ENCODE peak calls at places on chromosomes 11 and 22, in seven cellular contexts. Y is MM.1S, L is PC-3, H is OCI-LY7, W is HCT116, G is GM23338, C is GM23248. Z is an unnamed sample. For H3K4me1, the result is how much of the 10 kb centered on the place peaks cover.

GRCh38 chr11:134560566-134561347 is 148.7 kb upstream of the B3GAT1 start:
- DNase-seq in W (no peak), C (no peak), L (no peak), H (no peak), G (peak), Y (no peak), Z (peak)

GRCh38 chr11:97909544-97910394 is 1111.0 kb upstream of the CNTN5 start:
- DNase-seq in H (no peak), Y (no peak), L (no peak), G (no peak), W (no peak), C (peak), Z (no peak)

GRCh38 chr11:66936326-66936725 is 21.9 kb downstream of the PC start:
- DNase-seq in H (no peak), L (no peak), Y (no peak), C (peak), G (no peak), W (no peak), Z (no peak)

GRCh38 chr11:76280151-76280881 is 74.0 kb upstream of the WNT11 start:
- DNase-seq in Y (no peak), G (no peak), W (no peak), L (no peak), H (no peak), C (no peak), Z (no peak)

GRCh38 chr11:2259897-2260451 is 10.4 kb downstream of the ASCL2 start:
- DNase-seq in L (no peak), W (no peak), H (no peak), Y (no peak), C (no peak), G (no peak), Z (no peak)

GRCh38 chr22:37358917-37359316 is 68.4 kb downstream of the ELFN2 start:
- DNase-seq in H (no peak), Y (no peak), W (no peak), L (no peak), C (peak), G (no peak), Z (no peak)

GRCh38 chr22:27164781-27165503 is 507.6 kb downstream of the MIAT start:
- DNase-seq in H (no peak), C (no peak), Y (no peak), W (no peak), L (no peak), G (no peak), Z (no peak)

GRCh38 chr11:116730568-116730967 is 42.2 kb downstream of the BUD13 start:
- DNase-seq in G (no peak), Y (no peak), H (no peak), W (no peak), L (no peak), C (no peak), Z (no peak)

GRCh38 chr22:39229688-39230260 is 15.0 kb downstream of the PDGFB start:
- DNase-seq in H (no peak), L (no peak), W (no peak), Y (no peak), C (no peak), G (no peak), Z (no peak)

GRCh38 chr11:18312663-18313420 is 9.1 kb downstream of the HPS5 start:
- DNase-seq in G (no peak), W (no peak), Y (no peak), C (peak), L (no peak), H (no peak), Z (no peak)

GRCh38 chr11:68457898-68458249 is 2.7 kb upstream of the PPP6R3 start:
- DNase-seq in Y (no peak), W (no peak), C (no peak), H (no peak), L (no peak), G (no peak), Z (no peak)

GRCh38 chr22:20395181-20395896 is 1.4 kb downstream of the ZNF74 start:
- DNase-seq in W (no peak), Y (no peak), L (no peak), G (no peak), C (no peak), H (no peak), Z (no peak)

GRCh38 chr11:13019313-13019712 is 10.2 kb downstream of the RASSF10 start:
- DNase-seq in Y (no peak), C (no peak), L (no peak), H (no peak), W (no peak), G (no peak), Z (no peak)

GRCh38 chr11:12824281-12825041 is 150.2 kb downstream of the TEAD1 start:
- DNase-seq in W (no peak), Y (no peak), G (peak), H (no peak), L (no peak), C (no peak), Z (no peak)

GRCh38 chr22:20393705-20394476 is at the start of gene ZNF74:
- DNase-seq in L (peak), C (peak), H (no peak), Y (peak), W (peak), G (peak), Z (peak)

GRCh38 chr11:45802531-45803317 is 2.2 kb upstream of the SLC35C1 start:
- DNase-seq in L (no peak), H (no peak), Y (no peak), W (no peak), G (no peak), C (no peak), Z (no peak)

GRCh38 chr22:26777402-26777801 is 120.0 kb downstream of the MIAT start:
- DNase-seq in L (peak), Y (no peak), G (peak), C (peak), W (no peak), H (no peak), Z (no peak)

GRCh38 chr11:29231586-29231985 is 785.2 kb downstream of the KCNA4 start:
- DNase-seq in L (no peak), G (no peak), W (no peak), Y (no peak), C (no peak), H (no peak), Z (no peak)

GRCh38 chr11:14253878-14254277 is 105.1 kb downstream of the RRAS2 start:
- DNase-seq in G (no peak), L (no peak), H (no peak), W (no peak), Y (no peak), C (no peak), Z (no peak)

GRCh38 chr11:69160296-69161116 is 4.8 kb downstream of the SMIM38 start:
- DNase-seq in C (no peak), G (no peak), L (no peak), Y (no peak), W (no peak), H (no peak), Z (no peak)

GRCh38 chr11:36360318-36360717 is 64.2 kb downstream of the PRR5L start:
- DNase-seq in W (no peak), G (no peak), H (peak), L (no peak), Y (no peak), C (no peak), Z (no peak)

GRCh38 chr11:40306938-40307548 is 1152.4 kb downstream of the LRRC4C start:
- DNase-seq in W (no peak), L (peak), Y (peak), C (peak), H (peak), G (peak), Z (peak)

GRCh38 chr11:120756931-120757330 is 245.4 kb downstream of the GRIK4 start:
- DNase-seq in W (no peak), C (no peak), L (peak), G (peak), Y (no peak), H (no peak), Z (peak)

GRCh38 chr11:129881570-129882170 is 13.7 kb downstream of the NFRKB start:
- DNase-seq in W (no peak), G (peak), H (peak), L (peak), C (peak), Y (peak), Z (peak)

GRCh38 chr11:90491466-90491865 is 268.6 kb upstream of the CHORDC1 start:
- DNase-seq in C (no peak), H (no peak), G (no peak), Y (no peak), W (no peak), L (no peak), Z (no peak)

GRCh38 chr11:64638017-64638664 is 47.1 kb downstream of the SLC22A12 start:
- DNase-seq in G (peak), Y (no peak), W (no peak), H (no peak), L (no peak), C (peak), Z (peak)

GRCh38 chr22:44698531-44699421 is 3.2 kb upstream of the PRR5 start:
- DNase-seq in H (no peak), W (no peak), Y (no peak), C (peak), L (no peak), G (peak), Z (peak)

GRCh38 chr11:33060271-33060670 is 20.9 kb downstream of the TCP11L1 start:
- DNase-seq in Y (no peak), W (no peak), C (no peak), H (peak), L (no peak), G (no peak), Z (no peak)

GRCh38 chr11:124915541-124916369 is 3.3 kb upstream of the HEPN1 start:
- DNase-seq in L (no peak), G (no peak), C (peak), W (no peak), H (no peak), Y (peak), Z (no peak)

GRCh38 chr11:23555085-23555484 is 694.8 kb upstream of the CCDC179 start:
- DNase-seq in C (peak), W (no peak), H (no peak), G (no peak), Y (no peak), L (peak), Z (no peak)

GRCh38 chr11:12938590-12939247 is 70.4 kb upstream of the RASSF10 start:
- DNase-seq in C (no peak), L (no peak), Y (no peak), W (no peak), G (no peak), H (no peak), Z (no peak)

GRCh38 chr11:10441652-10442503 is 13.2 kb upstream of the AMPD3 start:
- DNase-seq in C (no peak), Y (peak), H (peak), L (no peak), W (no peak), G (no peak), Z (no peak)

GRCh38 chr11:118084247-118084646 is 2.5 kb downstream of the SMIM35 start:
- DNase-seq in G (no peak), L (peak), C (peak), W (no peak), Y (peak), H (no peak), Z (no peak)

GRCh38 chr11:111633756-111634362 is 31.6 kb downstream of the SIK2 start:
- DNase-seq in H (no peak), C (peak), W (no peak), L (peak), G (no peak), Y (peak), Z (no peak)

GRCh38 chr11:66840317-66841091 is 2.7 kb upstream of the RCE1 start:
- DNase-seq in H (no peak), C (peak), G (no peak), Y (no peak), L (no peak), W (no peak), Z (no peak)

GRCh38 chr11:38182126-38182907 is 1584.3 kb upstream of the RAG2 start:
- DNase-seq in Y (no peak), W (no peak), C (no peak), G (no peak), H (no peak), L (no peak), Z (no peak)

GRCh38 chr11:30855383-30856006 is 269.3 kb upstream of the MPPED2 start:
- DNase-seq in C (peak), Y (peak), W (no peak), L (peak), H (peak), G (no peak), Z (no peak)

GRCh38 chr22:42997577-42997976 is 17.4 kb downstream of the PACSIN2 start:
- DNase-seq in W (no peak), G (no peak), Y (no peak), C (peak), L (no peak), H (no peak), Z (no peak)

GRCh38 chr11:57787920-57788716 is 26.5 kb downstream of the CTNND1 start:
- DNase-seq in G (peak), C (no peak), L (no peak), Y (no peak), W (no peak), H (no peak), Z (peak)

GRCh38 chr11:130434521-130435223 is 6.3 kb upstream of the ADAMTS8 start:
- DNase-seq in Y (peak), W (peak), G (peak), C (peak), L (peak), H (peak), Z (peak)

DNA sequence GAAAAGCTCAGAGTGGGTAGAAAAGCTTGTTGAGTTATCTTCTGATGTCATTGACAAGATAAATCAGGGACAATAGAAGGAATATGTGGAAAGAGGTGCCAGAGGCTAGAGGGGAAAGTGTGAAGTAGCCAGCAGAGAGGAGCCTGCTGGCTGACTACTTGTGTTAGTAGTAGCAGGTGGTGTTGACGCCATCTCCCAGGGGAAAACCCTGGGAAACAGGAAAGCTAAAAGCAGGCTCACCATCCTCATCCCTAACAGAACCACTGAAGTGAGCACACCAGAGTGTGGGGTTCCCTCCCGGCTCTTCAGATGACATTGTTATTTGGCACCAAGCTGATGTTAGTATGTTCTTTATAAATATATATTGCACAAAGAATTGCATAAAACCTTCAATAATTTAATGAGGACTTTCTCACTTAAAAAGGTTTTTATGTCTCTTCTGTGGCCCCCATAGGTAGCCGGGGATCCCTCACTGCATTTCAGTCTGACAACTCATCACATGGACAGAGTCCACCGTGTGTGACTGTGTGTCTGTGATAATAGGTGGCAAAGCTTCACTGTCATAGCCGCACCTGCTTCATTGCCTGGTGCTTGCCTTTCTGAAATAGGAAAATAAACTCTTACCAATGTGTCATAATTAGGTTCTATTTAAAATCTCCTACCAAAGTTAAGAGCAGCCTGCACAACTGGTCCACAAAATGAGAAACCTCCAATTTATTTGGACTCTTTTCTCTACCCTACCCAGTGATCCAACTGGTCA is 63.2 kb upstream of the TOP3B start:
- DNase-seq in G (no peak), L (no peak), H (peak), C (no peak), Y (no peak), W (no peak), Z (no peak)
- TF ChIP-seq EZH2phosphoT487 in G (no peak), L (no peak), H (no peak), C (no peak), Y (no peak), W (no peak), Z (no peak)

DNA sequence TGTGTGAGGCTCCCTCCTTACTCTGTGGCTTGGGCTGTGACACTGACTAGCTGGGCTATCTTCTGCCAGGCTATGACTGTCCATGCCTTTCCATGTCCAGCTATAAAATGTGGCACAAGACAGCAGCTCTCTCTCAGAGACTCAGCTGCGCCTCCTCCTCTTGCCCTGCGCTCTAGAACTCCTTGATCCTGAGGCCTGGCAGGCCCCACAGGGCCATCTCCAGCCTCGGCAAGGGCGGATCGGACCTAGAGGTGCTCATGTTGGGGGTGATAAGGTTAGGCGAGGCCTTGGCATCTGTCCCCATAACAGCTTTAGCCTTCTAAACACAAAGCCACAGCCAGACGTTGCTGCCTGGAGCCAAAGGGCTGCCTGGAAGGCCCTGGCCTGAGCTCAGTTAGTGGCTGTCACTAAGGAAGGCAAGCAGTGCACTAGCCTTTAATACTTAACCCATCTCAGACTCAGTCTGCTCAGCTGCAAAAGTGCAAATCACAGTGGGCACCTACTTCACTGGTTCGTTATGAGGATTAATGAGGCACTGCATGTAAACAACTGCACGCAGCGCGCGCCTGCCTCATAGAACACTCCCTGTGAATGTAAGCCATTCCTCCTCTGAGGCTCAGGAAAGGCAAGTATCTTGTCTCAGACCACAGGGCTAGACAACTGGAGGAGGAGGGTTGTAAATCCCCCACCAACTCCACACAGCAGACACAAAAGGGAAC is 1.2 kb downstream of the GUCD1 start:
- DNase-seq in W (no peak), Y (peak), L (no peak), G (no peak), C (peak), H (peak), Z (peak)
- H3K4me1 ChIP-seq in W (under half), Y (under half), L (under half), G (under half), C (under half), H (half or more), Z (under half)

GRCh38 chr22:30001459-30001858 is 78.8 kb upstream of the HORMAD2 start:
- DNase-seq in G (no peak), H (no peak), Y (no peak), C (no peak), L (no peak), W (no peak), Z (no peak)
- H3K27ac ChIP-seq in G (no peak), H (no peak), Y (no peak), C (no peak), L (no peak), W (no peak), Z (no peak)

GRCh38 chr11:35083181-35084061 is 55.5 kb upstream of the CD44 start:
- DNase-seq in C (peak), Y (peak), H (peak), W (peak), L (peak), G (peak), Z (peak)
- TF ChIP-seq EZH2phosphoT487 in C (no peak), Y (no peak), H (no peak), W (no peak), L (no peak), G (no peak), Z (no peak)

GRCh38 chr22:36323855-36324331 is 63.9 kb downstream of the MYH9 start:
- DNase-seq in W (no peak), Y (no peak), G (no peak), L (no peak), H (no peak), C (peak), Z (no peak)
- H3K4me1 ChIP-seq in W (under half), Y (under half), G (under half), L (under half), H (under half), C (under half), Z (under half)

GRCh38 chr11:16611395-16612233 is 126.8 kb upstream of the C11orf58 start:
- DNase-seq in W (no peak), Y (no peak), G (peak), H (no peak), C (no peak), L (no peak), Z (peak)

GRCh38 chr11:16612801-16613400 is 125.5 kb upstream of the C11orf58 start:
- DNase-seq in G (peak), C (peak), H (no peak), L (no peak), W (no peak), Y (no peak), Z (peak)

GRCh38 chr11:16612234-16612571 is 126.2 kb upstream of the C11orf58 start:
- DNase-seq in C (no peak), Y (no peak), G (peak), W (no peak), H (no peak), L (no peak), Z (no peak)

GRCh38 chr11:16615480-16615879 is 123.0 kb upstream of the C11orf58 start:
- DNase-seq in C (no peak), Y (no peak), H (no peak), W (no peak), L (no peak), G (no peak), Z (no peak)

GRCh38 chr11:16613401-16614381 is 124.8 kb upstream of the C11orf58 start:
- DNase-seq in Y (peak), W (peak), C (peak), G (peak), H (peak), L (peak), Z (peak)
- H3K27ac ChIP-seq in Y (no peak), W (no peak), C (no peak), G (no peak), H (no peak), L (no peak), Z (no peak)

DNA sequence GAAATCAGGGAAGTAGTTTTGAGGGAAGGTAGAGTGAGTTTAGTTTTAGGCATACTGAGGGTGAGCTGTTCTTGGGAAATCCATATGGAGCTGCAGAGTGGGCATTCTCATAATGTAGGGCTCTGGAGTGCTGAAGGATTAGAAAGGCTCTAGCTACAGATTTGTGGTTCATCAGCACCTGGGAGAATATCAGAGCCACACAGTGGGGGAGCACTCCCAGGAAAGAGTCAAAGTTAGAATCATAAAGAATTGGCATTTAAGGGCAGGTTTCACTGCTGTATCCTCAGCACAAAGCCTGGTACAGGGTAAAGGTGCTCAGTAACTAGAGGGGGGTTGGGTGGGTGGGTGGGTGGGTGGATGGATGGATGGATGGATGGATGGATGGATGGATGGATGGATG is 52.5 kb downstream of the SLN start:
- DNase-seq in Y (no peak), L (no peak), G (peak), C (no peak), W (no peak), H (no peak), Z (no peak)
- TF ChIP-seq EZH2phosphoT487 in Y (no peak), L (no peak), G (no peak), C (no peak), W (no peak), H (no peak), Z (no peak)

GRCh38 chr11:61691378-61692156 is 11.4 kb downstream of the DAGLA start:
- DNase-seq in Y (no peak), W (no peak), C (no peak), L (no peak), H (no peak), G (peak), Z (peak)
- H3K4me1 ChIP-seq in Y (under half), W (under half), C (under half), L (under half), H (under half), G (under half), Z (under half)

GRCh38 chr11:122306776-122307479 is 190.9 kb upstream of the BLID start:
- DNase-seq in W (no peak), G (peak), Y (no peak), H (no peak), C (no peak), L (no peak), Z (no peak)
- H3K27ac ChIP-seq in W (no peak), G (no peak), Y (no peak), H (no peak), C (no peak), L (no peak), Z (no peak)